ENCODE peak calls at places on chromosomes 5 and 9, in eight cellular contexts. X is tibial nerve, I is suprapubic skin, R is transverse colon, T is A549, B is body of pancreas, E is HepG2, M is ovary. F is an unnamed sample. For H3K4me1, the result is how much of the 10 kb centered on the place peaks cover.

GRCh38 chr9:28014212-28014611 is 440.9 kb upstream of the C9orf72 start:
- DNase-seq in X (no peak), I (no peak), R (no peak), T (no peak), B (no peak), E (no peak), M (no peak), F (no peak)

GRCh38 chr9:89923961-89924504 is 319.2 kb downstream of the GADD45G start:
- DNase-seq in X (no peak), I (peak), R (no peak), T (no peak), B (no peak), E (peak), M (peak), F (no peak)

GRCh38 chr9:125966456-125966855 is 219.3 kb downstream of the PBX3 start:
- DNase-seq in X (no peak), I (no peak), R (no peak), T (no peak), B (no peak), E (no peak), M (no peak), F (no peak)

GRCh38 chr9:126407125-126407870 is 80.7 kb downstream of the MVB12B start:
- DNase-seq in X (no peak), I (no peak), R (no peak), T (no peak), B (no peak), E (no peak), M (no peak), F (no peak)

GRCh38 chr9:70413427-70413797 is 1.0 kb downstream of the KLF9 start:
- DNase-seq in X (no peak), I (no peak), R (no peak), T (no peak), B (no peak), E (no peak), M (no peak), F (no peak)

GRCh38 chr9:114946013-114946412 is 15.6 kb upstream of the TNFSF8 start:
- DNase-seq in X (no peak), I (no peak), R (no peak), T (no peak), B (no peak), E (no peak), M (no peak), F (no peak)

GRCh38 chr9:104858846-104859245 is 69.1 kb downstream of the ABCA1 start:
- DNase-seq in X (no peak), I (no peak), R (no peak), T (no peak), B (no peak), E (no peak), M (no peak), F (no peak)

GRCh38 chr9:104927216-104927911 is 591 bp downstream of the ABCA1 start:
- DNase-seq in X (no peak), I (no peak), R (peak), T (peak), B (peak), E (peak), M (peak), F (peak)

GRCh38 chr5:143437666-143438273 is 34.3 kb upstream of the NR3C1 start:
- DNase-seq in X (no peak), I (no peak), R (no peak), T (no peak), B (no peak), E (no peak), M (no peak), F (no peak)

GRCh38 chr9:96021616-96022444 is 146.3 kb downstream of the ERCC6L2 start:
- DNase-seq in X (no peak), I (no peak), R (no peak), T (no peak), B (no peak), E (no peak), M (peak), F (peak)

GRCh38 chr5:128081111-128081865 is 2.3 kb upstream of the SLC12A2 start:
- DNase-seq in X (no peak), I (no peak), R (no peak), T (peak), B (no peak), E (no peak), M (no peak), F (no peak)
- TF ChIP-seq CTCF in X (peak), I (peak), R (peak), T (no peak), B (peak), E (no peak), M (peak), F (peak)

GRCh38 chr5:95962785-95963184 is 1.1 kb upstream of the ELL2 start:
- DNase-seq in X (no peak), I (no peak), R (no peak), T (no peak), B (peak), E (peak), M (peak), F (no peak)
- TF ChIP-seq POLR2A in X (no peak), I (no peak), R (no peak), T (no peak), B (no peak), E (no peak), M (no peak), F (no peak)

GRCh38 chr9:130446111-130446861 is 1.5 kb downstream of the ASS1 start:
- DNase-seq in X (peak), I (no peak), R (peak), T (no peak), B (peak), E (peak), M (peak), F (peak)
- H3K4me1 ChIP-seq in X (half or more), I (half or more), R (under half), T (under half), B (under half), E (half or more), M (under half), F (under half)

GRCh38 chr9:5799314-5799713 is 33.6 kb downstream of the ERMP1 start:
- DNase-seq in X (peak), I (no peak), R (no peak), T (peak), B (no peak), E (peak), M (no peak), F (peak)
- TF ChIP-seq CTCF in X (peak), I (no peak), R (peak), T (peak), B (peak), E (peak), M (peak), F (peak)

GRCh38 chr9:129823163-129823933 is 588 bp downstream of the TOR1A start:
- DNase-seq in X (no peak), I (no peak), R (no peak), T (peak), B (no peak), E (no peak), M (peak), F (peak)
- TF ChIP-seq POLR2A in X (no peak), I (no peak), R (no peak), T (no peak), B (no peak), E (no peak), M (no peak), F (no peak)

GRCh38 chr9:110125763-110126351 is 82.1 kb downstream of the C9orf152 start:
- DNase-seq in X (no peak), I (no peak), R (no peak), T (no peak), B (no peak), E (no peak), M (no peak), F (no peak)
- H3K4me1 ChIP-seq in X (half or more), I (under half), R (under half), T (half or more), B (under half), E (half or more), M (under half), F (half or more)

GRCh38 chr5:93610581-93611167 is 27.7 kb downstream of the NR2F1 start:
- DNase-seq in X (no peak), I (no peak), R (no peak), T (no peak), B (no peak), E (no peak), M (no peak), F (no peak)
- TF ChIP-seq CTCF in X (no peak), I (no peak), R (no peak), T (no peak), B (no peak), E (no peak), M (no peak), F (no peak)

DNA sequence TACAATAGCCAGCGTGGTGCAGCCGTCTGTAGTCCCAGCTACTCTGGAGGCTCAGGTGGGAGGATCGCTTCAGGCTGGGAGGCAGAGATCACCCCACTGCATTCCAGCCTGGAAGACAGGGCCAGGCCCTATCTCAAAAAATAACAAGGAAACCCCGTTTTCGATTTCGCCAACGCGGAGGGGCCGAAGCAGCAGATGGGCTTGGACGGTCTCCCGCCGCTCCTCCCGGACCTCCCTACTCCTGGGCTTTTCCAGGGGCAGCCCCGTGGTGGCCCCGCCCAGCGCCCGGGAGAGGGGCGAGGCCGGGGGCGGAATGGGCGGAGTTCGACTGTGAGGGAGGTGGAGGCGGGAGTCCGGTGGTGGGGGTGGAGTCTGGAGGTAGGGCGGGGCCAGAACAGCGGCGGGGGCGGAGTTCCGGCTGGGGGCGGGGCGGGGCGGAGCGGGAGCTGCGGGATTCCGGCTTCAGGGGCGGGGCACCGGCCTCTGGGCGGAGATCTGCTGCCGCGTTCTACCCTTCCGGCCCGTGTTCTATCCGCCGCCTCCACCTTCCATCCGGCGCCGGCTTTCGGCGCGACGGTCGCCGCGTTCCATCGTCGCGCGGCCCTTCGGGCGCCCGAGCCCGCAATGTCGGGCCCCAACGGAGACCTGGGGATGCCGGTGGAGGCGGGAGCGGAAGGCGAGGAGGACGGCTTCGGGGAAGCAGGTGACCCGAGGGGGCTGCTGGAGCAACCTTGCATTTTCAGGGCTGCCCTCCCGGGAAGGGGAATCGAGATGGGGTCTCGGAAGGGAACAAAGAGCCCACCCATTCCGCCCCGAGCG is at the start of gene BBLN:
- DNase-seq in X (peak), I (peak), R (peak), T (peak), B (peak), E (peak), M (peak), F (peak)
- TF ChIP-seq POLR2A in X (peak), I (peak), R (peak), T (peak), B (peak), E (peak), M (peak), F (no peak)

GRCh38 chr5:10839118-10839517 is 78.1 kb upstream of the DAP start:
- DNase-seq in X (no peak), I (no peak), R (no peak), T (no peak), B (peak), E (no peak), M (no peak), F (no peak)
- H3K4me1 ChIP-seq in X (under half), I (under half), R (under half), T (under half), B (under half), E (under half), M (under half), F (under half)